ENCODE peak calls at places on chromosomes 1 and 21, in six cellular contexts. F, U, K, L, I and T are unnamed samples.

GRCh38 chr1:205444931-205445652 is 10.8 kb downstream of the BLACAT1 start:
- DNase-seq in F (no peak), U (no peak), K (no peak), L (peak; percentile 34), I (peak; percentile 46), T (no peak)

GRCh38 chr1:14724234-14724633 is 125.7 kb downstream of the KAZN start:
- DNase-seq in F (no peak), U (no peak), K (no peak), L (no peak), I (no peak), T (no peak)

GRCh38 chr1:214044438-214045214 is 56.9 kb downstream of the PROX1 start:
- DNase-seq in F (no peak), U (no peak), K (no peak), L (no peak), I (no peak), T (no peak)

GRCh38 chr1:27689423-27690173 is 17.6 kb upstream of the IFI6 start:
- DNase-seq in F (no peak), U (peak; percentile 60), K (no peak), L (no peak), I (no peak), T (no peak)

GRCh38 chr1:205434738-205435137 is 12.9 kb upstream of the LEMD1 start:
- DNase-seq in F (no peak), U (no peak), K (no peak), L (no peak), I (no peak), T (no peak)

GRCh38 chr1:91742848-91743292 is 143.1 kb downstream of the TGFBR3 start:
- DNase-seq in F (no peak), U (no peak), K (no peak), L (no peak), I (no peak), T (no peak)

GRCh38 chr1:202662081-202662480 is 48.2 kb downstream of the SYT2 start:
- DNase-seq in F (peak; percentile 62), U (no peak), K (no peak), L (no peak), I (no peak), T (no peak)

GRCh38 chr21:39316062-39316461 is 2.6 kb upstream of the BRWD1 start:
- DNase-seq in F (no peak), U (no peak), K (no peak), L (no peak), I (no peak), T (no peak)

GRCh38 chr1:182617734-182618288 is 13.6 kb upstream of the RGS16 start:
- DNase-seq in F (no peak), U (no peak), K (no peak), L (no peak), I (peak; percentile 46), T (no peak)

GRCh38 chr21:36658926-36659325 is 40.0 kb upstream of the SIM2 start:
- DNase-seq in F (no peak), U (no peak), K (no peak), L (no peak), I (no peak), T (no peak)

GRCh38 chr1:23168079-23168461 is 586 bp downstream of the LUZP1 start:
- DNase-seq in F (peak; percentile 87), U (no peak), K (no peak), L (no peak), I (peak; percentile 49), T (no peak)

GRCh38 chr1:53640696-53641065 is 98.3 kb downstream of the GLIS1 start:
- DNase-seq in F (no peak), U (no peak), K (no peak), L (no peak), I (peak; percentile 9), T (no peak)

DNA sequence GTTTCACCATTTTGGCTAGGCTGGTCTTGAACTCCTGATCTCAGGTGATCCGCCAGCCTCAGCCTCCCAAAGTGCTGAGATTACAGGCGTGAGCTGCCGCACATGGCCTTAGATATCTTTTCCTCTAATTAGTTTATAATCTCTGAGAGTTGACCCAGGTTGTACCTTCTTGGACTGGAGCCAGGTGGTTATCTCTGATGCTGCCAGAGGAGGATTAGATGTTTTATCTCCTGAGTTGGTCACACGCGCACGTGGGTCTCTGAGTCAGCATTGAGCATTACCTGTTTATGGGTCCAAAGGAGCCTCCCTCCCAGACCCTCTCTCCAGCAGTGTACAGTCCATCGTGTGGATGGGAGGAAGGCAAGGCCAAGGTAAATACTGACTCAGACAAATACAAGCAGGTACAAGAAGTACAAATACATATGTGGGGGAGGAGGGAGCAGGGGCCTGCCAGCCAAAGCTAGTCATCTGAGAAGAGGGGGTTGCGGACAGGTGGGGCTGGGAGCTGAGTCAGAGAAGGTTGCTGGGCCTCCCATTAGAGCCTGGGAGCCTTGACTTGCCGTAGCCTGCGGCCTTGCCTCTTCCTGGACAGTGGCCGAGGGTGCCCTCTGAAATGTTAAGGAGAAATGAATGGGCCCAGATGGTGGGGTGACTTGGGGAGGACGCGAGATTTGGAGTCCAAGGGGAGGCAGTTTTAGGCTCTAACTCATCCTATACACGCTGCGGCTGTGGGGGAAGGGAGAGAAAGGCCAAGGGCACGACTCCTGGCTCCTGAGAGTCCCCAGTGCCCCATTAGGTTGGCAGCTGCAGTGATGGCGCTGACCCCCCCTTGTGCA is 13.1 kb downstream of the IL6R start:
- DNase-seq in F (peak; percentile 49), U (no peak), K (no peak), L (peak; percentile 90), I (peak; percentile 91), T (no peak)
- TF ChIP-seq EP300 in F (no peak), U (no peak), K (no peak), L (no peak), I (peak; percentile 91), T (peak; percentile 46)

GRCh38 chr1:24827737-24828136 is 82.5 kb downstream of the CLIC4 start:
- DNase-seq in F (no peak), U (no peak), K (no peak), L (no peak), I (no peak), T (no peak)

GRCh38 chr1:24828183-24828886 is 83.1 kb downstream of the CLIC4 start:
- DNase-seq in F (peak; percentile 22), U (no peak), K (no peak), L (no peak), I (no peak), T (no peak)

GRCh38 chr1:24828887-24829192 is 83.6 kb downstream of the CLIC4 start:
- DNase-seq in F (peak; percentile 48), U (no peak), K (no peak), L (no peak), I (no peak), T (no peak)

GRCh38 chr1:24826510-24826909 is 81.3 kb downstream of the CLIC4 start:
- DNase-seq in F (no peak), U (no peak), K (no peak), L (no peak), I (no peak), T (no peak)

DNA sequence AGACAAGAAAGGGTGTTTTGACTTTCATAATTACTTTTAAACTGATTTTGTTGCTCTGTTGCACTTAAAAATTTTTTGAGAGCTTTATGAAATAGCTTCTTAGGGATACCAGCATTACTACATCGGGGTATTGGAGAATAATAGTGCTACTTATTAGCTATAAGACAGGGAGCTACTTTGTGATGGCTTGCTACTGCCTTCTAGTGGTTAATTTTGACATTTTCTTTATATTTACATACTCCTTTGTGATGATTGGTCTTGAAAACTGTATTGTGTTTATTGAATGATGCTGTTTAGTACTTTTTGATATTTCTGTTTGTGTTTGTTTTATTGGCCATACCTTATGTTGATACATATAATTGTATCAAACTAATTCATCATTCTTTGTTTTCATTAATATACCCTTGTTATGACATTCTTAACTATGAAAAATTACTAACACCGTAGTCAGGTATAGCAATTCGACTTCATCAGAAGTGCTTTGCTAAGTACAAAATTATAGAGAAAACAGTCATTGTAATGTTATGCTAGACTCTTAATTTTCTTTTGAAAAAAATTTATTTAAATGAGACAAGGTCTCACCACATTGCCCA is 85.5 kb downstream of the CLIC4 start:
- DNase-seq in F (peak; percentile 53), U (no peak), K (no peak), L (no peak), I (no peak), T (no peak)
- TF ChIP-seq POLR2AphosphoS5 in F (no peak), U (no peak), K (no peak), L (no peak), I (no peak), T (no peak)

GRCh38 chr1:207965602-207966387 is 54.9 kb upstream of the CD34 start:
- DNase-seq in F (no peak), U (no peak), K (no peak), L (no peak), I (no peak), T (peak; percentile 80)

GRCh38 chr1:207966521-207966920 is 55.6 kb upstream of the CD34 start:
- DNase-seq in F (no peak), U (no peak), K (no peak), L (no peak), I (no peak), T (peak; percentile 75)

GRCh38 chr1:207964195-207964966 is 53.5 kb upstream of the CD34 start:
- DNase-seq in F (no peak), U (no peak), K (no peak), L (no peak), I (no peak), T (no peak)

GRCh38 chr1:207962716-207963428 is 51.9 kb upstream of the CD34 start:
- DNase-seq in F (peak; percentile 80), U (no peak), K (no peak), L (peak; percentile 76), I (peak; percentile 42), T (peak; percentile 90)

DNA sequence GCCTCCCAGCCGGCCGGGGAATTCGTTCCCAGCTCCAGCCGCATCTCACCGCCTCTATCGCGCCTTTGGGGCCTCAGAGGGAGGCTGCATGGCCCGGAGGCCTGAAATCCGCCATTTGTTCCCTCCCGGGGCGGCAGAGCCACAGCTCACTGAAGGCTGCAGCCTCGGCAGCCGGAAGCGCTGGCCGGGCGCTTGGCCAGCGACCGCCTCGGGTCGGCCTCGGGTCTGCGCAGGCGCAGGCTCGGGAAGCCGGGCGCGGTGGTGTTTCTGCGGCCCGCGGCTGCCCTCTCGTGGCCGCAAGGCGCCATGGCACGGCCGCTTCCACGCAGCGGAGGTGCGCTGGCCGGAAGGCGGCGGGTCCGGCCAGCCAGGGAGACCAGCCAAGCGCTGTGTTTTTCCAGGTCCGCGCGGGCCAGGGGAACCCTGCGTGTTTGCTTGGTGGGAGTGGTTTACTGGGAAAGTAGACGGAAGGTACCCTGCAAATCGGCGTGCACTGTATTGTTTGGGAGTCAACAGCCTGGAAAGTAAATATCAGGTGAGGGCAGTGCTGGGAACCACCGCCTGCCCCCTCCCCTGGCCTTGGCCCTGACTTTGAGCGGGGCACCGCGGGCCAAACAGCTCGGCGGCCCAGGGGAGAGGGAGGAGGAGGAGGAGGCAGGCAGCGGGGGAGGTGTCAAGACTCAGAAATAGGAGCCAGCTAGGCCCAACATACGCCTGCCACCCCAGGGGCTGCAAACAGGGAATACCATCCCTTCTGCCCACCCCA is 52.7 kb upstream of the CD34 start:
- DNase-seq in F (peak; percentile 100), U (peak; percentile 38), K (no peak), L (peak; percentile 97), I (peak; percentile 94), T (peak; percentile 97)
- TF ChIP-seq EP300 in F (no peak), U (no peak), K (no peak), L (peak; percentile 41), I (peak; percentile 98), T (peak; percentile 19)

GRCh38 chr1:117662667-117663066 is 56.8 kb downstream of the TENT5C start:
- DNase-seq in F (no peak), U (no peak), K (no peak), L (no peak), I (no peak), T (no peak)

GRCh38 chr1:117664314-117664713 is 58.5 kb downstream of the TENT5C start:
- DNase-seq in F (no peak), U (peak; percentile 92), K (no peak), L (no peak), I (no peak), T (no peak)

GRCh38 chr1:117661027-117661426 is 55.2 kb downstream of the TENT5C start:
- DNase-seq in F (no peak), U (no peak), K (no peak), L (no peak), I (no peak), T (no peak)

GRCh38 chr1:117665523-117666274 is 59.9 kb downstream of the TENT5C start:
- DNase-seq in F (no peak), U (no peak), K (no peak), L (no peak), I (no peak), T (no peak)

GRCh38 chr1:117663156-117663902 is 57.5 kb downstream of the TENT5C start:
- DNase-seq in F (no peak), U (no peak), K (no peak), L (no peak), I (no peak), T (no peak)
- TF ChIP-seq POLR2AphosphoS5 in F (no peak), U (no peak), K (no peak), L (no peak), I (no peak), T (no peak)